ENCODE peak calls at places on chromosomes 5 and 9, in six cellular contexts. Q, I, U, H, X and D are unnamed samples. For H3K36me3, the result is how much of the 10 kb centered on the place peaks cover.

GRCh38 chr9:38117646-38118045 is 48.6 kb upstream of the SHB start:
- DNase-seq in Q (no peak), I (no peak), U (no peak), H (no peak), X (no peak), D (no peak)

GRCh38 chr5:107948377-107948776 is 277.6 kb upstream of the EFNA5 start:
- DNase-seq in Q (no peak), I (no peak), U (no peak), H (no peak), X (no peak), D (no peak)

GRCh38 chr5:172945151-172945550 is 14.1 kb upstream of the RPL26L1 start:
- DNase-seq in Q (no peak), I (no peak), U (no peak), H (no peak), X (no peak), D (no peak)

GRCh38 chr5:3075309-3075708 is 323.8 kb upstream of the IRX2 start:
- DNase-seq in Q (no peak), I (no peak), U (no peak), H (no peak), X (peak), D (no peak)

GRCh38 chr5:38697013-38697412 is 140.6 kb upstream of the LIFR start:
- DNase-seq in Q (no peak), I (no peak), U (no peak), H (no peak), X (peak), D (no peak)

GRCh38 chr9:86632537-86632936 is 278.3 kb upstream of the TUT7 start:
- DNase-seq in Q (no peak), I (no peak), U (no peak), H (no peak), X (no peak), D (no peak)

GRCh38 chr5:117889592-117889991 is 1098.8 kb downstream of the DTWD2 start:
- DNase-seq in Q (no peak), I (no peak), U (no peak), H (no peak), X (no peak), D (no peak)

GRCh38 chr5:61311056-61311455 is 21.0 kb upstream of the ZSWIM6 start:
- DNase-seq in Q (no peak), I (no peak), U (no peak), H (no peak), X (peak), D (no peak)

GRCh38 chr5:135052511-135053145 is 18.6 kb upstream of the PITX1 start:
- DNase-seq in Q (no peak), I (no peak), U (no peak), H (no peak), X (no peak), D (no peak)

GRCh38 chr5:124746252-124746915 is at the start of gene ZNF608:
- DNase-seq in Q (peak), I (no peak), U (peak), H (peak), X (peak), D (no peak)

GRCh38 chr5:11310158-11310557 is 549.1 kb upstream of the DAP start:
- DNase-seq in Q (no peak), I (no peak), U (no peak), H (no peak), X (no peak), D (no peak)

GRCh38 chr9:121774715-121775613 is 123.5 kb downstream of the DAB2IP start:
- DNase-seq in Q (peak), I (no peak), U (no peak), H (no peak), X (no peak), D (peak)

GRCh38 chr5:138102454-138103320 is 18.9 kb downstream of the WNT8A start:
- DNase-seq in Q (no peak), I (no peak), U (no peak), H (no peak), X (no peak), D (no peak)

GRCh38 chr5:115435776-115436712 is 108.5 kb downstream of the FEM1C start:
- DNase-seq in Q (no peak), I (no peak), U (peak), H (no peak), X (no peak), D (no peak)

GRCh38 chr5:17067657-17068392 is 131.7 kb upstream of the MYO10 start:
- DNase-seq in Q (no peak), I (no peak), U (no peak), H (peak), X (no peak), D (no peak)

GRCh38 chr5:112656456-112656855 is 81.2 kb upstream of the APC start:
- DNase-seq in Q (no peak), I (no peak), U (no peak), H (no peak), X (no peak), D (no peak)

GRCh38 chr9:130128782-130129424 is 43.3 kb upstream of the NCS1 start:
- DNase-seq in Q (peak), I (peak), U (no peak), H (peak), X (no peak), D (peak)

GRCh38 chr5:172509405-172509781 is 55.1 kb upstream of the SH3PXD2B start:
- DNase-seq in Q (no peak), I (peak), U (no peak), H (no peak), X (peak), D (no peak)

GRCh38 chr9:100191264-100191663 is 92.2 kb downstream of the INVS start:
- DNase-seq in Q (no peak), I (no peak), U (no peak), H (no peak), X (no peak), D (no peak)

GRCh38 chr5:118553662-118554061 is 434.7 kb downstream of the DTWD2 start:
- DNase-seq in Q (peak), I (no peak), U (peak), H (no peak), X (no peak), D (peak)

GRCh38 chr5:143040622-143041021 is 270.4 kb downstream of the ARHGAP26 start:
- DNase-seq in Q (no peak), I (no peak), U (no peak), H (no peak), X (no peak), D (no peak)

GRCh38 chr5:69449511-69449910 is 34.6 kb downstream of the MARVELD2 start:
- DNase-seq in Q (no peak), I (no peak), U (no peak), H (no peak), X (no peak), D (no peak)

GRCh38 chr5:143106175-143106574 is 297.3 kb downstream of the NR3C1 start:
- DNase-seq in Q (peak), I (no peak), U (peak), H (peak), X (peak), D (peak)

GRCh38 chr9:14203366-14204056 is 110.4 kb downstream of the NFIB start:
- DNase-seq in Q (peak), I (peak), U (no peak), H (peak), X (no peak), D (peak)

GRCh38 chr5:32845171-32845570 is 134.1 kb downstream of the NPR3 start:
- DNase-seq in Q (no peak), I (no peak), U (no peak), H (no peak), X (no peak), D (no peak)

GRCh38 chr9:36862206-36863145 is 171.6 kb downstream of the PAX5 start:
- DNase-seq in Q (peak), I (no peak), U (peak), H (peak), X (peak), D (no peak)

GRCh38 chr5:95921501-95921900 is 40.1 kb downstream of the ELL2 start:
- DNase-seq in Q (no peak), I (no peak), U (no peak), H (no peak), X (no peak), D (no peak)

GRCh38 chr5:38870595-38870994 is 24.8 kb downstream of the OSMR start:
- DNase-seq in Q (no peak), I (no peak), U (no peak), H (no peak), X (peak), D (no peak)

GRCh38 chr5:149130121-149130931 is 11.0 kb upstream of the ABLIM3 start:
- DNase-seq in Q (no peak), I (no peak), U (peak), H (no peak), X (peak), D (no peak)

GRCh38 chr5:111364992-111365391 is 140.8 kb downstream of the CAMK4 start:
- DNase-seq in Q (no peak), I (no peak), U (peak), H (no peak), X (peak), D (no peak)

GRCh38 chr9:83059417-83059816 is 3.5 kb downstream of the RASEF start:
- DNase-seq in Q (no peak), I (no peak), U (peak), H (no peak), X (no peak), D (no peak)

GRCh38 chr9:95551406-95551805 is 34.6 kb upstream of the PTCH1 start:
- DNase-seq in Q (no peak), I (no peak), U (no peak), H (no peak), X (no peak), D (no peak)

GRCh38 chr9:78595200-78595945 is 298.4 kb downstream of the PSAT1 start:
- DNase-seq in Q (no peak), I (no peak), U (no peak), H (no peak), X (no peak), D (no peak)

GRCh38 chr5:65823820-65824445 is 101.9 kb downstream of the NLN start:
- DNase-seq in Q (no peak), I (no peak), U (no peak), H (peak), X (no peak), D (no peak)

GRCh38 chr5:124130807-124131206 is 615.6 kb downstream of the ZNF608 start:
- DNase-seq in Q (no peak), I (no peak), U (no peak), H (no peak), X (no peak), D (no peak)

GRCh38 chr5:33120671-33121070 is 320.1 kb upstream of the TARS1 start:
- DNase-seq in Q (no peak), I (no peak), U (no peak), H (no peak), X (no peak), D (no peak)

GRCh38 chr5:38163636-38164237 is 94.6 kb upstream of the EGFLAM start:
- DNase-seq in Q (no peak), I (no peak), U (peak), H (no peak), X (no peak), D (no peak)

GRCh38 chr9:4296217-4296616 is 3.7 kb downstream of the GLIS3 start:
- DNase-seq in Q (no peak), I (no peak), U (no peak), H (no peak), X (no peak), D (no peak)

GRCh38 chr9:128919409-128919808 is 1.4 kb upstream of the PHYHD1 start:
- DNase-seq in Q (no peak), I (no peak), U (no peak), H (peak), X (no peak), D (no peak)

GRCh38 chr9:88781500-88782391 is 209.5 kb upstream of the S1PR3 start:
- DNase-seq in Q (peak), I (peak), U (no peak), H (peak), X (peak), D (no peak)
- H3K27ac ChIP-seq in Q (no peak), I (peak), U (no peak), H (no peak), X (no peak), D (no peak)

DNA sequence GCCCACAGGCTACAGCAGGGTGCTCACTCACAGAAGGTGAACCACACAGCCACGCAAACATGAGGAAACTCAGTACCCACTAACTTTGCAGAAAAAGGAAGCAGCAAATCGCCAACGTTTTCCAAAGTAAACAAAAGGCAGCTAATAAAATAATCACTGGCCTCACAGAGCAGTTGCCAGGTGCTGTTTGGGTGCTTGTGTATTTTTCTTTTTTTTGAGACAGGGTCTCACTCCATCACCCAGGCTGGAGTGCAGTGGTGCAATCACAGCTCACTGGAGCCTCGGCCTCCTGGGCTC is 3.8 kb downstream of the SNAPC4 start:
- DNase-seq in Q (no peak), I (no peak), U (no peak), H (no peak), X (no peak), D (no peak)
- H3K36me3 ChIP-seq in Q (under half), I (half or more), U (under half), H (under half), X (under half), D (under half)

DNA sequence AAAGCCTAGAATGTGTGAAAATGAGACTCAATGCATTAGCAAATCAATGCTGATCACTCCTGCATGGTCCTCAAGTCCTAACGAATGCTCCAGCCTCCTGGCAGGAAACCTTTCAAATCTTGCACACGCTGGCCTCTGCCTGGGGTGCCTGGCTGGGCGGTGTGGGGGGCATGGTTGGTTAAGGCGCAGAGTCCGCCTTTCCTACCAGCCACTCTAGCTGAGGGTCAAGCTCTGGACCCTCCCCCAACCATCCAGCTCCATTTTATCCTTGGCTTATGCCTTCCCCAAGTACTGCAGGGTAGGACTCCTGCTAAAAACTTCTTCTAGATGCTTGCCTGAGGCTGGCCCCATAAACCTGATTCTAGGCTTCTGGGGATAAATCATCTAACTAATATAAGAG is 850 bp upstream of the MVB12B start:
- DNase-seq in Q (no peak), I (no peak), U (no peak), H (no peak), X (no peak), D (no peak)
- H3K4me3 ChIP-seq in Q (peak), I (no peak), U (no peak), H (no peak), X (peak), D (peak)

DNA sequence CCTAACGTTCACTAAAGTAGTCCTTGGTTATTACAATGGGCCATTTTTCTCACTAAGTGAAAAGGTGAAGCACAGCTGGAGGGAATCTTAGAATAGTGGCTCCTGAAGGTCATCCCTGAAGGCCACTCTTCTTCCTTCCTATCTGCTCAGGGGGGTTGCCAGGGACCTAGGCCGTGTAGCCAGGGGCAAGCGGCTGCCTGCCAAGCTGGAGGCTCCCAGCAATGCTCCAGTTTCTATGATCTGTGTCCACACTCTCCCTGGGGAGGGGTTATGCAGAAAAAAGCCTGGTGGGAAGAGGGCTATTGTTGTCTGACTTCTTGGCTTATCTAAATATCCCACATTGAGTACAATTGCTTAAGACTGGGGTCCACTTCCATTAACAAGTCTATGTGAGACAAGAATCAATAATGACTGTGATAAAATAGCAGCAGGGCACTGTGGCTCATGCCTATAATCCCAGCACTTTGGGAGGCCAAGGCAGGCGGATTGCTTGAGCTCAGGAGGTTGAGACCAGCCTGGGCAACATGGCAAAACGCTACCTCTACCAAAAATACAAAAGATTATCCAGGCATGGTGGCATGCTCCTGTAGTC is 3.8 kb downstream of the NMRK1 start:
- DNase-seq in Q (no peak), I (no peak), U (no peak), H (no peak), X (no peak), D (no peak)
- H3K27ac ChIP-seq in Q (peak), I (peak), U (no peak), H (no peak), X (no peak), D (no peak)

DNA sequence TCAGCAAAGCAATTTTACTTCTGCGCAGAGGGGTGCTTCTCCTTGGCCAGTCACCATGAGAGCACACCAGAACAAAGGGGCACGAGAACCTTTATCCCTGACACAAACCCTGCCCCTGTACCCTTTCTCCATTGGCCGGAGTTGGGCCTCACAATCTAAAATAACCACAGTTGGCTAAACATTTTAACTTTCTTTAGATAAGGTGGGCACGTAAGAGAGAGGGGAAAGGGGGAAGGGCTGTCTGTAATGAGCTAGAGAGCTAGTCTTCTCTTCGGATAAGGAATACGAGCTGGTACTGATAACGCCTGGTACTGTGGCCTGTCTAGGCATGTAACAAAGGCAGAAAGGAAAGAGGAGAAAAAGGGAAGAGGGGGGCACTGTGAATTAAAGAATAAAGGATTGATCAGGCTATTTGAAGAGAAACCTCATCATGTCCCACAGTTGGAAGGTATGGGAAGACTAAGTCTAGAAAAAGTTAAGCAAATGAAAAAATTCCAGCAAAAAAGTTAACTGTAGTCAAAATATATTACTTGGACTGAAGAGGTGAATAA is 1.8 kb upstream of the IARS1 start:
- DNase-seq in Q (no peak), I (no peak), U (no peak), H (no peak), X (no peak), D (no peak)
- H3K36me3 ChIP-seq in Q (under half), I (under half), U (under half), H (under half), X (under half), D (under half)

DNA sequence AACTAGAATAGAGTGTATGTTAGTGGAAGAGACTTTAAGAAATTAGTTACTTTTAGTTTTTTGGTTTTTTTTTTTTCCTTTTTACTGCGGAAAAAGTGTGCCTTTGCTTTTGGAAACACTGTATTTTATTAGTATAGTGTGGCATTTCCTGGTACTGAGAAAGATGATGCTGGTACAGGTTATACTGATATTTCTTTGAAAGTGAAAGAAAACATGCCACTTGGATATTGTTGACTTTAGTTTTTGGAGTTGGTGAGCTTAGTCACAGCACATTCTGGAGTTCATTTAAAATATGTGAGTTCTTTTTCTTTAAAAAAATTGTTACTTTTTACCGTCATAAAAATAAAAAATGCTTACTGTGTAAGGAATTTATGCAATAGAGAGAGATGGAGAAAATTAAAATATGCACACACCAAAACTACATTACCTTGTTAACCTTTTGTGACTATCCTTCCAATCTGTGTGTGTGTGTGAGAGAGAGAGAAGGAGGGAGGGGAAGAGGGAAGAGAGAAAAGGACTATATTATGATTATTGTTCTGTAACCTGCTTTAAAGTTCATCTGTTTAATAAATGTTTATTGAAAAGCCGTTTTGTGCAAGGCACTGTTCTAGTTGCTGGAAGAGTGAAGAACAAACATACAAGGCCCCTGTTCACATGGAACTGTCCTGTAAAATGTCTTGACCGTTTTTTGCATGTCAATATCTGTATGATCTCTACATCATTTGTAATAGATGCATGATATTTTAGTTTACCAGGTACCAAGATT is 1.9 kb downstream of the UGCG start:
- DNase-seq in Q (no peak), I (no peak), U (no peak), H (peak), X (no peak), D (no peak)
- H3K4me3 ChIP-seq in Q (peak), I (no peak), U (peak), H (no peak), X (peak), D (peak)

GRCh38 chr5:73061593-73061992 is 58.8 kb upstream of the TMEM171 start:
- DNase-seq in Q (no peak), I (no peak), U (no peak), H (no peak), X (no peak), D (no peak)
- H3K27ac ChIP-seq in Q (no peak), I (no peak), U (no peak), H (no peak), X (no peak), D (no peak)

DNA sequence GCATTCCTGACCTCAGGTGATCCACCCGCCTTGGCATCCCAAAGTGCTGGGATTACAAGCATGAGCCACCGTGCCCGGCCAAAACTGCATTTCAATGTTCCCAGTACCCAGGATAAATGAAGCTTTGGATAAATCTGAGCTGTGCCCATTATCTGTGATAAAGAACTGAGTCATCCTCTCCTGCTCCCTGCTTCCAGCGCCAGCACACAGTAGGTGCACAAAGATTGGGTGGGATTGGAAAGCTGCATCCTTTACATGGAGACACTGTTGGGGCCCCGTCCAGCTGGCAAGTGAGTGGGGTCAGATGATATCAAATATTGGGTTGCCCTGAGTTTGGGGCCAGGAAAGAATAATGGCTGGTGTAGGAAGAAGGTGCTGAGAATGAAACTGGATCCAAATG is 17.4 kb downstream of the SH2D3C start:
- DNase-seq in Q (no peak), I (no peak), U (no peak), H (no peak), X (no peak), D (no peak)
- H3K36me3 ChIP-seq in Q (under half), I (under half), U (under half), H (under half), X (under half), D (under half)

GRCh38 chr9:93623736-93624135 is 47.4 kb downstream of the PHF2 start:
- DNase-seq in Q (no peak), I (no peak), U (no peak), H (no peak), X (no peak), D (no peak)
- H3K4me3 ChIP-seq in Q (no peak), I (no peak), U (no peak), H (no peak), X (no peak), D (no peak)